ENCODE peak calls at places on chromosomes 12 and 14, in four cellular contexts. S is testis, K is endodermal cell, O is neural crest cell. T is an unnamed sample.

GRCh38 chr12:64157110-64157509 is 65.0 kb downstream of the KICS2 start:
- DNase-seq in O (no peak), K (no peak), S (no peak), T (no peak)

GRCh38 chr14:42469637-42470426 is 863.2 kb downstream of the LRFN5 start:
- DNase-seq in S (no peak), K (no peak), O (no peak), T (no peak)

GRCh38 chr14:103545219-103545914 is 16.4 kb downstream of the TRMT61A start:
- DNase-seq in K (no peak), O (no peak), S (no peak), T (peak; percentile 36)

GRCh38 chr14:102594514-102595175 is 2.2 kb downstream of the RCOR1 start:
- DNase-seq in S (peak; percentile 81), K (peak; percentile 85), O (peak; percentile 49), T (no peak)

GRCh38 chr14:20632448-20632830 is 9.1 kb downstream of the OR6S1 start:
- DNase-seq in S (no peak), K (peak; percentile 77), O (peak; percentile 18), T (no peak)

GRCh38 chr14:54653764-54654469 is 87.0 kb downstream of the SAMD4A start:
- DNase-seq in K (no peak), O (no peak), S (no peak), T (no peak)

GRCh38 chr12:7092229-7092985 is at the start of gene C1R:
- DNase-seq in K (peak; percentile 92), O (peak; percentile 73), S (peak; percentile 85), T (peak; percentile 88)

GRCh38 chr14:36718216-36718615 is 56.6 kb downstream of the PAX9 start:
- DNase-seq in O (no peak), S (no peak), K (no peak), T (no peak)

GRCh38 chr12:120540445-120540844 is 6.3 kb downstream of the RNF10 start:
- DNase-seq in S (no peak), O (no peak), K (no peak), T (no peak)

GRCh38 chr12:62575036-62575435 is 108.4 kb downstream of the MON2 start:
- DNase-seq in O (no peak), S (no peak), K (no peak), T (no peak)

GRCh38 chr14:104263671-104264358 is 125.4 kb downstream of the KIF26A start:
- DNase-seq in O (no peak), K (no peak), S (no peak), T (peak; percentile 9)

GRCh38 chr12:130087222-130087621 is 75.0 kb upstream of the FZD10 start:
- DNase-seq in K (no peak), O (no peak), S (no peak), T (no peak)

GRCh38 chr12:121461048-121461447 is 61.1 kb downstream of the RNF34 start:
- DNase-seq in O (no peak), K (no peak), S (no peak), T (no peak)

GRCh38 chr12:45130881-45131281 is 80.0 kb upstream of the DBX2 start:
- DNase-seq in O (peak; percentile 54), S (peak; percentile 61), K (peak; percentile 92), T (peak; percentile 54)

GRCh38 chr14:65790185-65790815 is 377.8 kb downstream of the FUT8 start:
- DNase-seq in S (no peak), K (peak; percentile 70), O (no peak), T (no peak)

GRCh38 chr14:90628825-90629224 is 187.4 kb downstream of the TTC7B start:
- DNase-seq in K (no peak), S (peak; percentile 74), O (no peak), T (no peak)

GRCh38 chr14:23093993-23094665 is 807 bp downstream of the ACIN1 start:
- DNase-seq in S (no peak), K (no peak), O (no peak), T (no peak)

GRCh38 chr14:95679995-95680735 is 6.1 kb upstream of the TCL1B start:
- DNase-seq in O (no peak), K (peak; percentile 76), S (no peak), T (no peak)

GRCh38 chr14:102264355-102264754 is 40.6 kb downstream of the MOK start:
- DNase-seq in O (no peak), S (peak; percentile 52), K (no peak), T (no peak)

GRCh38 chr12:65948320-65949008 is 124.2 kb downstream of the HMGA2 start:
- DNase-seq in K (no peak), O (no peak), S (peak; percentile 66), T (peak; percentile 64)

GRCh38 chr12:57909056-57909455 is 32.3 kb upstream of the ATP23 start:
- DNase-seq in S (no peak), K (no peak), O (no peak), T (no peak)

GRCh38 chr12:42315108-42315507 is 10.8 kb downstream of the ZCRB1 start:
- DNase-seq in S (no peak), O (no peak), K (no peak), T (no peak)

GRCh38 chr12:6533653-6534157 is 612 bp upstream of the GAPDH start:
- DNase-seq in O (peak; percentile 76), S (peak; percentile 84), K (peak; percentile 97), T (peak; percentile 80)

GRCh38 chr12:93186131-93186530 is 191.6 kb upstream of the NUDT4 start:
- DNase-seq in S (no peak), K (no peak), O (no peak), T (no peak)

GRCh38 chr12:113271853-113272561 is 50.7 kb downstream of the TPCN1 start:
- DNase-seq in S (peak; percentile 74), O (no peak), K (peak; percentile 59), T (peak; percentile 80)

GRCh38 chr14:77825895-77826519 is 26.1 kb downstream of the ADCK1 start:
- DNase-seq in K (no peak), O (no peak), S (no peak), T (no peak)

GRCh38 chr14:60656755-60657608 is 7.7 kb upstream of the SIX1 start:
- DNase-seq in K (peak; percentile 91), S (peak; percentile 66), O (peak; percentile 69), T (peak; percentile 70)

GRCh38 chr12:42737364-42737763 is 147.8 kb upstream of the PRICKLE1 start:
- DNase-seq in O (no peak), K (no peak), S (no peak), T (no peak)

GRCh38 chr14:73759183-73759713 is 45.1 kb upstream of the PNMA1 start:
- DNase-seq in O (peak; percentile 33), K (peak; percentile 63), S (peak; percentile 72), T (peak; percentile 78)

GRCh38 chr14:80387563-80387981 is 176.3 kb upstream of the DIO2 start:
- DNase-seq in K (no peak), O (no peak), S (no peak), T (no peak)

GRCh38 chr12:17976202-17976601 is 113.8 kb downstream of the RERGL start:
- DNase-seq in O (no peak), K (peak; percentile 89), S (no peak), T (no peak)
- TF ChIP-seq CTCF in O (peak; percentile 55), K (peak; percentile 100), S (no peak), T (no peak)

GRCh38 chr14:70827366-70828151 is 18.2 kb upstream of the MAP3K9 start:
- DNase-seq in O (no peak), S (no peak), K (no peak), T (no peak)
- TF ChIP-seq CTCF in O (no peak), S (no peak), K (peak; percentile 18), T (no peak)

GRCh38 chr12:107543841-107544240 is 141.8 kb upstream of the PWP1 start:
- DNase-seq in K (no peak), O (no peak), S (no peak), T (no peak)
- TF ChIP-seq CTCF in K (peak; percentile 50), O (no peak), S (no peak), T (no peak)

GRCh38 chr14:105944632-105945610 is 418.5 kb downstream of the TMEM121 start:
- DNase-seq in K (peak; percentile 58), S (peak; percentile 86), O (no peak), T (peak; percentile 27)
- TF ChIP-seq CTCF in K (peak; percentile 25), S (peak; percentile 74), O (no peak), T (no peak)

T was measured in ovary.